ENCODE peak calls at places on chromosome 1, in four cellular contexts. S, G, D and O are unnamed samples.

GRCh38 chr1:8797230-8797629 is 20.2 kb downstream of the RERE start:
- DNase-seq in G (no peak), D (no peak), S (no peak), O (no peak)

GRCh38 chr1:200784576-200784975 is 45.9 kb downstream of the CAMSAP2 start:
- DNase-seq in D (no peak), S (no peak), G (no peak), O (no peak)

GRCh38 chr1:1087351-1088035 is 13.4 kb upstream of the RNF223 start:
- DNase-seq in D (no peak), S (no peak), G (no peak), O (no peak)

GRCh38 chr1:23452011-23452411 is 27.5 kb upstream of the TCEA3 start:
- DNase-seq in G (no peak), D (no peak), S (no peak), O (no peak)

GRCh38 chr1:89022167-89022959 is at the start of gene GBP3:
- DNase-seq in G (no peak), D (peak), S (peak), O (no peak)

GRCh38 chr1:62962794-62963776 is 179.2 kb downstream of the ATG4C start:
- DNase-seq in S (peak), G (peak), D (no peak), O (peak)

GRCh38 chr1:100622037-100622436 is 84.1 kb downstream of the GPR88 start:
- DNase-seq in D (no peak), G (no peak), S (no peak), O (no peak)

GRCh38 chr1:20373286-20373685 is 82.6 kb downstream of the VWA5B1 start:
- DNase-seq in G (no peak), S (no peak), D (no peak), O (no peak)

GRCh38 chr1:182841368-182841988 is 2.3 kb downstream of the DHX9 start:
- DNase-seq in S (no peak), D (no peak), G (peak), O (no peak)

GRCh38 chr1:151953409-151954094 is 40.1 kb downstream of the S100A10 start:
- DNase-seq in D (no peak), S (no peak), G (no peak), O (no peak)

GRCh38 chr1:153113416-153113815 is at the start of gene SPRR2F:
- DNase-seq in S (no peak), D (no peak), G (no peak), O (no peak)

GRCh38 chr1:199512037-199512710 is 515.3 kb upstream of the NR5A2 start:
- DNase-seq in D (no peak), G (no peak), S (no peak), O (no peak)

GRCh38 chr1:209870151-209870831 is 42.5 kb downstream of the UTP25 start:
- DNase-seq in G (no peak), D (no peak), S (no peak), O (no peak)
- TF ChIP-seq SPI1 in G (no peak), D (no peak), S (no peak), O (no peak)

GRCh38 chr1:226542623-226543103 is 5.9 kb upstream of the STUM start:
- DNase-seq in D (no peak), S (no peak), G (no peak), O (no peak)
- TF ChIP-seq SPI1 in D (no peak), S (no peak), G (no peak), O (no peak)

DNA sequence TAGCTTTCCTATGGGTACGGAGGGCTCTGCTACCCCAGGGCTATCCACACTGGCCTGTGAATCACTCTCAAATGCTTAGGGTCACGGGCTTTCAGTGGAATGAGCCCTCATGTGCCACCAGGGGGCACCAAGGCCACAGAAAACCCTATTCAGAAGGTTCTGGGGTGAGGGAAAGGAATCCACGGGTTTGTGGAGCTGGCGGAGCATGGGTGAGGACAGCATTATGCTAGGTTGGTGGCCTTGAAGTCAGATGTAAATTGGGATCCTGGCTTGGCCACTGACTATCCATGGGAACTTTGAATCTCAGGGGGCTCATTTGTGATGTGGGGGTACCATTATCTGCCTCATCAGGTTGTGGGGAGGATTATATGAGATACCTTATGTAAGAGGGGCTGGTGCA is 5.1 kb upstream of the LAMTOR5 start:
- DNase-seq in G (peak), S (peak), D (peak), O (peak)
- TF ChIP-seq SPI1 in G (no peak), S (no peak), D (no peak), O (no peak)

GRCh38 chr1:234597894-234598293 is 12.1 kb downstream of the IRF2BP2 start:
- DNase-seq in G (peak), S (peak), D (no peak), O (no peak)
- TF ChIP-seq SPI1 in G (no peak), S (no peak), D (no peak), O (no peak)

DNA sequence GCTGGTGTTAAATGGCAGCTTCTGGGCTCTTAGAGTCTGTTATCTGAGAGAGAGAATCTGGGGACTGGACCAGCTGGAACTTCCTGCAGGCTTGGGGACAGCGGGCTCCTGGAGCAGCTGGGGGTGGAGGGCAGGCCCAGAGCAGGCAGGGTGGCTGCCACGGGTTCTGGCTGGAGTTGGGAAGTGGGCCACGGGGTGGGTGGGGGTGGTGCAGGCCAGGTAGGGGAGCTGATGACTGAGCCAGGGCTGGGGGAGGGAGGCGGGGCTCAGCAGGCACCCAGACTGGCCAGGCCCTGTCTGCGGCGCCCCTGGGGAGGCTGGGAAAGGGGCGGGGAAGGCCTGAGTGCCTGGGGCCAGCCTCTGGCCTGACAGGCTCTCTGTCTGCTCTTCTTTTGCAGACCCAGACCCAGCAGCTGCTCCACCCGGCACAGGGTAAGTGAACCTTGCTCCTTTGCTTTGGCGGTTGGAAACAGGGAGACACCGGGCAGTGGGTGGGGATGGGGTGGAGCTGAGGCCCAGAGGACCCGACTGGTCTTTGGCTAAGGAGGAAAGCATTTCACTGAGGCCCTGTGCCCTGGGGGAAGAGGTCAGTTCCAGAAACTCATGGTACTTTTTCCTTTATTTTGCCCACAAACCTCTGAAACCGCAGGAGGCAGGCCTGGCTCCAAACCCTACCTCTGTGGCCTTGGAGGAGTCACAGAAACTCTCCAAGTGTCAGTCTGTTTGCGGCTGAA is 48.7 kb downstream of the ARHGEF10L start:
- DNase-seq in G (no peak), S (peak), D (no peak), O (no peak)
- TF ChIP-seq SPI1 in G (no peak), S (no peak), D (no peak), O (no peak)

GRCh38 chr1:81950845-81951244 is 150.1 kb downstream of the ADGRL2 start:
- DNase-seq in D (no peak), G (no peak), S (no peak), O (no peak)

GRCh38 chr1:81954388-81955023 is 153.8 kb downstream of the ADGRL2 start:
- DNase-seq in S (no peak), G (no peak), D (no peak), O (no peak)

GRCh38 chr1:81948495-81948894 is 147.8 kb downstream of the ADGRL2 start:
- DNase-seq in D (no peak), S (no peak), G (no peak), O (no peak)

GRCh38 chr1:81949421-81949820 is 148.7 kb downstream of the ADGRL2 start:
- DNase-seq in G (no peak), S (no peak), D (no peak), O (no peak)

DNA sequence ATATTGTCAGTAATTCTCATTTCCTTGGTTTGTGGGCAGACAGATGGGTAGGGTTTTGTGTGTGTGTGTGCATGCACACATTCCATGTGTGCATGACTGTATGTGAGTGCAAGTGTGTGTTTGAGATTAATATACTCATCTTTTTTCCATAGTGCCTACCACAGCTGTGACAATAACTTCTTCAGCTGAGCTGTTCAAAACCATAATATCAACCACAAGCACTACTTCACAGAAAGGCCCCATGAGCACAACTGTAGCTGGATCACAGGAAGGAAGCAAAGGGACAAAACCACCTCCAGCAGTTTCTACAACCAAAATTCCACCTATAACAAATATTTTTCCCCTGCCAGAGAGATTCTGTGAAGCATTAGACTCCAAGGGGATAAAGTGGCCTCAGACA is 149.3 kb downstream of the ADGRL2 start:
- DNase-seq in D (no peak), G (no peak), S (no peak), O (no peak)
- TF ChIP-seq SPI1 in D (no peak), G (no peak), S (no peak), O (no peak)

GRCh38 chr1:12129624-12130023 is 37.2 kb upstream of the TNFRSF1B start:
- DNase-seq in D (no peak), G (no peak), S (no peak), O (no peak)

GRCh38 chr1:12128120-12128519 is 38.7 kb upstream of the TNFRSF1B start:
- DNase-seq in D (no peak), S (no peak), G (no peak), O (no peak)

GRCh38 chr1:12126781-12127180 is 40.0 kb upstream of the TNFRSF1B start:
- DNase-seq in S (no peak), G (no peak), D (no peak), O (no peak)

GRCh38 chr1:12125422-12126355 is 41.1 kb upstream of the TNFRSF1B start:
- DNase-seq in G (no peak), S (no peak), D (no peak), O (no peak)

DNA sequence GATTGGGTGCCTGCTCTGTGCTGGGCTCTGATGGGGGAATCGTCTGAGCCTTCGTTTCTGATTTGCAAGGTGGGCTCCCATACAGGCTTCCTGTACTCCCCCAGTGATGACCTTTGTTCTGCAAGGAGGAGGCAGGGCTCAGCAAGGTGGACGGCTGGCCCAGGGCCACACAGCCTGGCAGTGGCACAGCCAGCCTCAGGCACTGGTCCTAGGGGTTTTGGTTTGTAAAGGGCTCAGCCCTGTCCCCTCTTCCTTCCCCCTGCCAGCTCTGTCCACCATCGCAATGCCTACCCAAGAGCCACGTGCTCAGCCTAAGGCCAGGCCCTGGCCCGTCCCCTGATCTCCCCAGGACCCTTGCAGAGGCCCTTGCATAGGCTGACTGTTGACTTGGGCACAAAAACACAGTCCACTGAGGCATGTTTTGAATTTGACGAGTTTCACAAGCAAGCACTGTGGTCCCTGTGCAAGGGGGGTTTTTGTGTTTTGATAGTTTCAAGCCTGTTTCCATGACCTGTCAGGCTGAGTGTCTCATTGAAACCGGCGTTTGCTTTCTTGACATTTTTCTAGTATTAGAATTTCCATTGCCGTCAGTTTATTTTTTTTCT is 39.5 kb upstream of the TNFRSF1B start:
- DNase-seq in S (no peak), D (no peak), G (no peak), O (no peak)
- TF ChIP-seq SPI1 in S (no peak), D (no peak), G (no peak), O (no peak)

DNA sequence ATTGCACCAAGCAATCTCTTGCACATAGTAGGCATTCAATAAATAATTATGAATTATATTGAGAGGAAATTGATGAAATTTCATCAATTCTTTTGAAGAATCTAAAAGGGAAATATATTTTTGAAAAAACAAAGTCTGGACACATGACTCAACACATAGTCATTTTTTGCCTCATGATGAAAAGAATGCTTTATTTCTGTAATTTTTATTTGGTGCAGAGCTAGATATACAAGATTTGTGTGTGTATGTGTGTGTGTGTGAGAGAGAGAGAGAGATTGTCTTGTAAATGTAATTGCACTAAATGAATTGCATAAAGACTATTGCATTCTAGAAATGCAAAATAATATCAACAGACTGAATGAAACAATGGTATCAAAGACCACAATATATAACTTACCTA is 206.2 kb upstream of the C1orf87 start:
- DNase-seq in D (no peak), G (no peak), S (no peak), O (no peak)
- TF ChIP-seq SPI1 in D (no peak), G (no peak), S (no peak), O (no peak)